ENCODE peak calls at places on chromosome 18, in four cellular contexts. One of them, this sample, is unnamed.

GRCh38 chr18:3051718-3052410 is 38.9 kb upstream of the LPIN2 start:
- DNase-seq in HFFc6: no peak
- DNase-seq in DMS153: peak; percentile 49
- DNase-seq in AG08395: no peak
- DNase-seq in this sample: peak; percentile 74

GRCh38 chr18:72866901-72867701 is 686 bp downstream of the NETO1 start:
- DNase-seq in DMS153: no peak
- DNase-seq in HFFc6: no peak
- DNase-seq in AG08395: no peak
- DNase-seq in this sample: no peak

GRCh38 chr18:9516437-9517064 is 41.2 kb downstream of the RALBP1 start:
- DNase-seq in AG08395: peak; percentile 55
- DNase-seq in HFFc6: peak; percentile 39
- DNase-seq in DMS153: no peak
- DNase-seq in this sample: peak; percentile 42

GRCh38 chr18:60905699-60906098 is 427.5 kb upstream of the CDH20 start:
- DNase-seq in AG08395: no peak
- DNase-seq in DMS153: no peak
- DNase-seq in HFFc6: no peak
- DNase-seq in this sample: no peak

GRCh38 chr18:69866250-69866649 is 81.4 kb downstream of the CD226 start:
- DNase-seq in HFFc6: no peak
- DNase-seq in DMS153: no peak
- DNase-seq in AG08395: no peak
- DNase-seq in this sample: no peak

GRCh38 chr18:3552305-3552704 is 102.3 kb downstream of the TGIF1 start:
- DNase-seq in DMS153: no peak
- DNase-seq in AG08395: no peak
- DNase-seq in HFFc6: no peak
- DNase-seq in this sample: no peak

GRCh38 chr18:54358495-54358793 is 738 bp downstream of the C18orf54 start:
- DNase-seq in DMS153: no peak
- DNase-seq in HFFc6: no peak
- DNase-seq in AG08395: peak; percentile 22
- DNase-seq in this sample: peak; percentile 22

GRCh38 chr18:44950685-44951195 is 270.1 kb downstream of the SETBP1 start:
- DNase-seq in HFFc6: no peak
- DNase-seq in AG08395: no peak
- DNase-seq in DMS153: no peak
- DNase-seq in this sample: no peak

GRCh38 chr18:7871560-7872456 is 304.7 kb downstream of the PTPRM start:
- DNase-seq in DMS153: no peak
- DNase-seq in HFFc6: no peak
- DNase-seq in AG08395: no peak
- DNase-seq in this sample: peak; percentile 36

This sample was measured in hepatocyte.